ENCODE peak calls at places on chromosomes 2 and 18, in six cellular contexts. B is esophagus squamous epithelium, N is transverse colon, A is RPMI7951, X is AG04450, E is Caki2. D is an unnamed sample.

GRCh38 chr2:164675698-164676097 is 54.4 kb upstream of the GRB14 start:
- DNase-seq in B (no peak), N (peak), A (no peak), X (no peak), E (no peak), D (no peak)

GRCh38 chr2:50720695-50721314 is 311.1 kb downstream of the NRXN1 start:
- DNase-seq in B (no peak), N (no peak), A (no peak), X (no peak), E (no peak), D (no peak)

GRCh38 chr2:172200495-172201085 is 97.9 kb upstream of the DLX2 start:
- DNase-seq in B (no peak), N (no peak), A (peak), X (no peak), E (no peak), D (peak)

GRCh38 chr2:197799072-197799471 is 5.3 kb upstream of the PLCL1 start:
- DNase-seq in B (no peak), N (no peak), A (no peak), X (no peak), E (no peak), D (no peak)

GRCh38 chr2:60294901-60295590 is 258.4 kb downstream of the BCL11A start:
- DNase-seq in B (no peak), N (no peak), A (no peak), X (no peak), E (no peak), D (peak)

GRCh38 chr2:232927793-232928563 is 57.9 kb downstream of the SNORC start:
- DNase-seq in B (no peak), N (no peak), A (peak), X (no peak), E (no peak), D (no peak)

GRCh38 chr2:186308347-186308746 is 177.7 kb upstream of the ZC3H15 start:
- DNase-seq in B (no peak), N (no peak), A (no peak), X (no peak), E (no peak), D (no peak)

GRCh38 chr2:162490052-162490717 is 146.3 kb downstream of the GCA start:
- DNase-seq in B (no peak), N (no peak), A (peak), X (no peak), E (no peak), D (no peak)

GRCh38 chr2:216925632-216926366 is 65.9 kb upstream of the TNP1 start:
- DNase-seq in B (no peak), N (no peak), A (no peak), X (no peak), E (no peak), D (no peak)

GRCh38 chr2:11286749-11287148 is 57.7 kb downstream of the ROCK2 start:
- DNase-seq in B (no peak), N (no peak), A (peak), X (no peak), E (no peak), D (no peak)

GRCh38 chr2:67919490-67919889 is 143.3 kb downstream of the C1D start:
- DNase-seq in B (no peak), N (no peak), A (no peak), X (no peak), E (no peak), D (peak)

GRCh38 chr2:43169987-43170732 is 56.2 kb downstream of the ZFP36L2 start:
- DNase-seq in B (no peak), N (peak), A (no peak), X (no peak), E (peak), D (peak)

GRCh38 chr18:76445275-76445674 is 49.8 kb downstream of the ZNF516 start:
- DNase-seq in B (no peak), N (no peak), A (peak), X (no peak), E (peak), D (no peak)

GRCh38 chr2:224922142-224922727 is 120.0 kb downstream of the DOCK10 start:
- DNase-seq in B (no peak), N (no peak), A (no peak), X (no peak), E (no peak), D (peak)

GRCh38 chr2:222756951-222757645 is 85.6 kb downstream of the MOGAT1 start:
- DNase-seq in B (no peak), N (no peak), A (peak), X (peak), E (peak), D (no peak)

GRCh38 chr18:27824841-27825720 is 351.8 kb downstream of the CDH2 start:
- DNase-seq in B (no peak), N (no peak), A (no peak), X (no peak), E (no peak), D (no peak)

D was measured in SK-MEL-5.